ENCODE peak calls at places on chromosomes 16 and 17, in four cellular contexts. H, G, B and K are unnamed samples.

GRCh38 chr17:43366809-43367587 is 31.8 kb upstream of the ARL4D start:
- DNase-seq in H (peak), G (no peak), B (no peak), K (no peak)

GRCh38 chr16:3166505-3166886 is 21.5 kb upstream of the OR1F1 start:
- DNase-seq in H (no peak), G (no peak), B (no peak), K (no peak)

GRCh38 chr16:69481901-69482341 is 57.5 kb downstream of the CYB5B start:
- DNase-seq in H (no peak), G (peak), B (no peak), K (peak)

GRCh38 chr16:19393226-19394074 is 24.2 kb upstream of the TMC5 start:
- DNase-seq in H (no peak), G (peak), B (peak), K (peak)

GRCh38 chr17:51305182-51305581 is 44.8 kb downstream of the UTP18 start:
- DNase-seq in H (no peak), G (no peak), B (no peak), K (no peak)

GRCh38 chr17:60769327-60769726 is 91.7 kb downstream of the BCAS3 start:
- DNase-seq in H (peak), G (no peak), B (no peak), K (no peak)

GRCh38 chr17:44350733-44351226 is 5.7 kb downstream of the GRN start:
- DNase-seq in H (peak), G (peak), B (peak), K (peak)

GRCh38 chr16:78183886-78184553 is 84.6 kb downstream of the WWOX start:
- DNase-seq in H (no peak), G (no peak), B (no peak), K (peak)

GRCh38 chr16:85089485-85089884 is 22.8 kb downstream of the CIBAR2 start:
- DNase-seq in H (no peak), G (peak), B (no peak), K (peak)

GRCh38 chr16:67173808-67174705 is 3.7 kb downstream of the NOL3 start:
- DNase-seq in H (peak), G (peak), B (peak), K (peak)

GRCh38 chr16:86569843-86570447 is 3.3 kb downstream of the FOXC2 start:
- DNase-seq in H (no peak), G (no peak), B (no peak), K (no peak)
- TF ChIP-seq EZH2 in H (no peak), G (no peak), B (no peak), K (no peak)

GRCh38 chr17:78707016-78707415 is 75.1 kb downstream of the CYTH1 start:
- DNase-seq in H (no peak), G (peak), B (no peak), K (peak)

GRCh38 chr17:78708510-78708973 is 73.5 kb downstream of the CYTH1 start:
- DNase-seq in H (peak), G (peak), B (peak), K (peak)

GRCh38 chr17:78709119-78709681 is 72.9 kb downstream of the CYTH1 start:
- DNase-seq in H (no peak), G (no peak), B (no peak), K (no peak)

GRCh38 chr17:78706271-78706915 is 75.7 kb downstream of the CYTH1 start:
- DNase-seq in H (no peak), G (peak), B (no peak), K (no peak)

DNA sequence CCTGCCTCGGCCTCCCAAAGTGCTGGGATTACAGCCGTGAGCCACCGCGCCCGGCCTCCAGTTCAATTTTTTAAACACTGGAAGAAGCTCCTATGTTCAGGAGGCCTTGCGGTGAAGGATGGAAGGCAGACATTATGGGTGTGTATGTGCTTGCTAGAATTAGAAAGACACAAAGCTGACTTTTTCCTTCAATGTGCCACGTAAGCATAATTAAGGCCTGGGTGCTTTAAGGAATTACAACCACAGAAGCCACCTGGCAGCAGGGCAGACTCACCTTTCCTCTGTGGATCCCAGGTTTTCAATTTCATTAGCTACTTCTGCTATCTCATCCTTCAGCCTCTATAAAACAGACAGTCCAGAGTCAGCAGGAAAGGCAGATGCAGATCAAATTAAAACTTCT is 74.2 kb downstream of the CYTH1 start:
- DNase-seq in H (no peak), G (no peak), B (no peak), K (no peak)
- H3K9ac ChIP-seq in H (no peak), G (no peak), B (peak), K (no peak)

DNA sequence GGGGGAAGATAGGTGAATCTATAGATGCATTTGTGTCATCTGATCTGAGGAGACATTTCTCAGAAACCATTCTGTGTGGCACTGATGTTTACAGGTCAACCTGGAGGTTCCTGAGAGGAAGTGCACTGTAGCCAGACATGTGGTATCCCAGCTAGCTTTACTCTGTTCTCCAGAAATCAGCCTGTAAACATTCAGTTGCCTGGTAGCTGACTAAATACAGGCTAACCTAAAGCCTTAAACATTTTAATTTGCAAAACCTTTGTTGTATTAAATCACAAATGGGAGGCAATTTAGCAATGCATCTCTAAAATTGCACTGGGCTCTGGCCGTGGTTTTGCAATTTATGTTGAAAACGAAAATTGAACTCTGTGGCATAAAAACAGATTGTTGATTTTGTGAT is 207.6 kb downstream of the FTO start:
- DNase-seq in H (no peak), G (no peak), B (no peak), K (no peak)
- TF ChIP-seq EZH2 in H (no peak), G (no peak), B (no peak), K (no peak)

GRCh38 chr17:76567634-76568432 is 17.8 kb downstream of the ST6GALNAC2 start:
- DNase-seq in H (no peak), G (no peak), B (no peak), K (no peak)

GRCh38 chr17:76569607-76570279 is 15.9 kb downstream of the ST6GALNAC2 start:
- DNase-seq in H (no peak), G (no peak), B (peak), K (no peak)

GRCh38 chr17:76570457-76570856 is 15.2 kb downstream of the ST6GALNAC2 start:
- DNase-seq in H (no peak), G (no peak), B (no peak), K (no peak)

GRCh38 chr17:76566988-76567431 is 18.6 kb downstream of the ST6GALNAC2 start:
- DNase-seq in H (no peak), G (no peak), B (no peak), K (no peak)

GRCh38 chr17:76568771-76569170 is 16.9 kb downstream of the ST6GALNAC2 start:
- DNase-seq in H (no peak), G (no peak), B (no peak), K (no peak)
- H3K9ac ChIP-seq in H (no peak), G (no peak), B (no peak), K (no peak)

DNA sequence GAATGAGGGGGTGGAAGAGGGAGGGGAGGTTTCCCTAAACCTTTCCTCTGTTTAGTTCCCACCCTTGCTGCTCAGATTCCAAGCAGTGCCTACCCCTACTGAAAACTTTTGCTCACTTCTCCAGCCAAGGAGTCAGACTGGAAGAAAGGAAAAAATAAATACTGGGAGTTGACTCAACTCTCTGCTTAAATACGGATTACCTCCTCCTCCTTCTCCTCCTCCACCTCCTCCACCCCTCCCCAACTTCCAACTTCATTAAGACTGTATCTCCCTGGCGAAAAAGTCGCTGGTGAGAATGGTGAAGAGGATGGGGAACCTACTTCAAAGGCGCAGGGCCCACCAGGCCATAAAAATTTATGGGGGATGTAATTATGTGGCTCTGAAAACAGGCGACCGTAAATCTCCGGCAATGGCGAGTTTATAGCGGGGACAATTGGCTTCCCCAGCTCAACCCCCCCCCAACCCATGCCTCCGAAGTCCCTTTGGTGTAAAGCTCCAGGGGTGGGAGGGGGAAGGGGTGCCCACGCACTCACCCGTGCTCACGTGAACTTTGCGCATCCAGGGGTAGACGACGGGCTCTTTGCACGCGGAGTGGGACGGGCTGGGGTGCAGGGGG is 712 bp downstream of the HOXB4 start:
- DNase-seq in H (no peak), G (peak), B (no peak), K (no peak)
- TF ChIP-seq EZH2 in H (no peak), G (no peak), B (peak), K (no peak)

GRCh38 chr16:57882206-57882605 is 79.9 kb upstream of the KIFC3 start:
- DNase-seq in H (no peak), G (no peak), B (no peak), K (no peak)
- H3K9ac ChIP-seq in H (no peak), G (no peak), B (no peak), K (no peak)

GRCh38 chr17:65442691-65443090 is 118.8 kb downstream of the AXIN2 start:
- DNase-seq in H (no peak), G (no peak), B (no peak), K (no peak)
- TF ChIP-seq EZH2 in H (no peak), G (no peak), B (no peak), K (no peak)